ENCODE peak calls at places on chromosomes 5 and 9, in four cellular contexts. F is K562, I is HepG2, A is GM12878. M is an unnamed sample.

GRCh38 chr5:92017786-92018185 is 634.7 kb upstream of the ARRDC3 start:
- DNase-seq in I (no peak), A (no peak), F (no peak), M (no peak)

GRCh38 chr9:116501871-116502270 is 185.2 kb upstream of the TRIM32 start:
- DNase-seq in A (no peak), I (no peak), F (no peak), M (no peak)

GRCh38 chr5:57335092-57335491 is 147.5 kb downstream of the ACTBL2 start:
- DNase-seq in A (no peak), I (peak; percentile 28), F (no peak), M (no peak)

GRCh38 chr5:79031481-79031867 is 38.0 kb downstream of the DMGDH start:
- DNase-seq in F (no peak), I (peak; percentile 10), A (no peak), M (no peak)

GRCh38 chr5:75921011-75921410 is 162.2 kb upstream of the SV2C start:
- DNase-seq in A (no peak), F (no peak), I (no peak), M (no peak)

GRCh38 chr9:134370213-134370492 is 43.9 kb downstream of the RXRA start:
- DNase-seq in F (no peak), A (no peak), I (no peak), M (no peak)

GRCh38 chr9:14211564-14211963 is 102.4 kb downstream of the NFIB start:
- DNase-seq in F (no peak), I (no peak), A (no peak), M (no peak)

GRCh38 chr9:118635416-118635815 is 733.8 kb downstream of the BRINP1 start:
- DNase-seq in I (no peak), F (no peak), A (no peak), M (no peak)

GRCh38 chr9:87620727-87621322 is 105.1 kb upstream of the CTSL start:
- DNase-seq in F (no peak), I (no peak), A (no peak), M (no peak)

GRCh38 chr9:16729656-16730055 is 140.8 kb downstream of the BNC2 start:
- DNase-seq in I (no peak), F (no peak), A (no peak), M (no peak)

GRCh38 chr9:98074119-98074990 is 17.8 kb downstream of the NANS start:
- DNase-seq in F (peak; percentile 78), I (peak; percentile 36), A (no peak), M (peak; percentile 76)

GRCh38 chr5:119190470-119190869 is 119.6 kb downstream of the DMXL1 start:
- DNase-seq in I (no peak), A (no peak), F (no peak), M (no peak)

GRCh38 chr5:171449426-171449825 is 30.0 kb downstream of the FGF18 start:
- DNase-seq in F (no peak), I (no peak), A (no peak), M (no peak)

GRCh38 chr5:175878544-175879438 is 7.4 kb downstream of the CPLX2 start:
- DNase-seq in I (no peak), A (no peak), F (peak; percentile 77), M (no peak)

GRCh38 chr9:68540712-68541535 is at the start of gene TMEM252:
- DNase-seq in I (no peak), A (no peak), F (no peak), M (no peak)

GRCh38 chr5:150780180-150780692 is 1.7 kb downstream of the SMIM3 start:
- DNase-seq in A (peak; percentile 81), I (no peak), F (no peak), M (no peak)

GRCh38 chr9:125550216-125550614 is 156.8 kb downstream of the MAPKAP1 start:
- DNase-seq in F (no peak), A (no peak), I (peak; percentile 7), M (no peak)

GRCh38 chr9:136748656-136749551 is 579 bp upstream of the LCN6 start:
- DNase-seq in A (no peak), F (no peak), I (no peak), M (no peak)

GRCh38 chr5:107951322-107951721 is 280.6 kb upstream of the EFNA5 start:
- DNase-seq in A (no peak), I (no peak), F (no peak), M (no peak)

GRCh38 chr5:62980884-62981283 is 402.3 kb downstream of the LRRC70 start:
- DNase-seq in F (no peak), A (no peak), I (no peak), M (no peak)

GRCh38 chr9:70571247-70571646 is 156.8 kb upstream of the KLF9 start:
- DNase-seq in F (no peak), I (peak; percentile 3), A (no peak), M (no peak)

GRCh38 chr9:78235296-78235770 is 542 bp upstream of the CEP78 start:
- DNase-seq in I (no peak), F (no peak), A (no peak), M (no peak)

GRCh38 chr5:19853616-19854240 is 134.3 kb downstream of the CDH18 start:
- DNase-seq in F (no peak), A (no peak), I (no peak), M (no peak)

GRCh38 chr9:114677418-114677817 is 4.6 kb downstream of the TEX48 start:
- DNase-seq in I (peak; percentile 41), A (no peak), F (peak; percentile 78), M (no peak)

GRCh38 chr5:172806897-172807672 is 27.0 kb upstream of the ERGIC1 start:
- DNase-seq in I (peak; percentile 80), A (peak; percentile 81), F (peak; percentile 97), M (no peak)

GRCh38 chr5:176533894-176534611 is 3.1 kb downstream of the RNF44 start:
- DNase-seq in I (peak; percentile 71), A (no peak), F (no peak), M (no peak)

GRCh38 chr9:107367727-107368502 is 84.8 kb downstream of the RAD23B start:
- DNase-seq in A (no peak), F (no peak), I (peak; percentile 75), M (no peak)

GRCh38 chr9:20224756-20225155 is 397.5 kb downstream of the MLLT3 start:
- DNase-seq in F (no peak), A (no peak), I (no peak), M (no peak)

GRCh38 chr5:173634465-173634983 is 18.1 kb upstream of the BOD1 start:
- DNase-seq in F (no peak), I (no peak), A (no peak), M (no peak)

GRCh38 chr5:171649002-171649401 is 136.6 kb upstream of the SMIM23 start:
- DNase-seq in F (no peak), I (no peak), A (no peak), M (no peak)

GRCh38 chr5:40985501-40985900 is 76.2 kb downstream of the C7 start:
- DNase-seq in A (no peak), F (no peak), I (no peak), M (no peak)

GRCh38 chr5:10726179-10726912 is 34.7 kb downstream of the DAP start:
- DNase-seq in F (peak; percentile 78), A (no peak), I (no peak), M (no peak)

GRCh38 chr9:126170286-126170823 is 156.3 kb upstream of the MVB12B start:
- DNase-seq in A (no peak), F (no peak), I (no peak), M (peak; percentile 3)

GRCh38 chr9:13118294-13118693 is 161.2 kb downstream of the MPDZ start:
- DNase-seq in I (no peak), A (no peak), F (no peak), M (peak; percentile 6)

GRCh38 chr9:134709512-134710270 is 68.1 kb downstream of the COL5A1 start:
- DNase-seq in I (no peak), A (no peak), F (no peak), M (no peak)

GRCh38 chr5:1771149-1772065 is 28.2 kb downstream of the MRPL36 start:
- DNase-seq in F (no peak), A (no peak), I (no peak), M (no peak)

GRCh38 chr5:94793816-94794198 is 175.3 kb downstream of the SLF1 start:
- DNase-seq in I (no peak), A (no peak), F (no peak), M (no peak)

GRCh38 chr5:54524704-54525103 is 7.1 kb downstream of the SNX18 start:
- DNase-seq in A (no peak), I (no peak), F (no peak), M (no peak)

GRCh38 chr9:114606597-114607207 is 4.4 kb upstream of the TMEM268 start:
- DNase-seq in F (no peak), A (no peak), I (no peak), M (no peak)

GRCh38 chr9:86519216-86519615 is 165.0 kb upstream of the TUT7 start:
- DNase-seq in A (no peak), F (no peak), I (no peak), M (no peak)

GRCh38 chr9:82930116-82930515 is 132.8 kb downstream of the RASEF start:
- DNase-seq in F (no peak), I (no peak), A (no peak), M (no peak)

GRCh38 chr9:82939451-82939850 is 123.5 kb downstream of the RASEF start:
- DNase-seq in I (no peak), A (no peak), F (no peak), M (no peak)

GRCh38 chr9:82940386-82940785 is 122.6 kb downstream of the RASEF start:
- DNase-seq in A (no peak), I (no peak), F (no peak), M (no peak)

GRCh38 chr9:82938426-82938825 is 124.5 kb downstream of the RASEF start:
- DNase-seq in I (no peak), F (no peak), A (no peak), M (no peak)

DNA sequence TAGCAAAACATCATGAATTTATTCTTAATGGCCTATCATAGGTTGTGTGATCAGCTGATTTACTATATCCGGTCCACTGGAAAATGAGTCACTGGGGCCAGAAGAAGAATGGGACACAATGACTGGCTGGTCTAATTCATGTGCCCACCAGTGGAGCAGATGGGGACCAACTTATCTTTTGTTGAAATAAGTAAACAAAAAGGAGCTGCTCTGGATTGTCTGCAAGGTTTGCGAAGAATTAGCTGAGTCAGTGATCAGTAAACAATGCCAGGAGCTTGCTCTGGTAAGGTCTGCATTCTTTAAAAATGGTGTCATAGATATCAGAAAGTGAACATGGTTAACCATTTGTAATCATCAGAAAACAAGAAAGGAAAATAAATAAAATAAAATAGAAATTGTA is 128.0 kb downstream of the RASEF start:
- DNase-seq in A (no peak), F (no peak), I (peak; percentile 83), M (peak; percentile 9)
- TF ChIP-seq TARDBP in A (no peak), F (no peak), I (no peak), M (no peak)

GRCh38 chr9:4592886-4593285 is 69.2 kb upstream of the PLPP6 start:
- DNase-seq in A (no peak), F (no peak), I (no peak), M (no peak)

GRCh38 chr9:4594545-4594944 is 67.5 kb upstream of the PLPP6 start:
- DNase-seq in I (no peak), F (no peak), A (no peak), M (no peak)

GRCh38 chr9:4592325-4592724 is 69.8 kb upstream of the PLPP6 start:
- DNase-seq in I (no peak), A (no peak), F (no peak), M (no peak)

GRCh38 chr9:4594994-4595393 is 67.1 kb upstream of the PLPP6 start:
- DNase-seq in F (no peak), A (no peak), I (no peak), M (no peak)

GRCh38 chr9:4596165-4596922 is 65.8 kb upstream of the PLPP6 start:
- DNase-seq in A (peak; percentile 5), F (no peak), I (no peak), M (no peak)
- TF ChIP-seq FOXK2 in A (no peak), F (no peak), I (no peak), M (no peak)

GRCh38 chr9:128747233-128747632 is 23.3 kb upstream of the ZDHHC12 start:
- DNase-seq in A (no peak), F (no peak), I (no peak), M (no peak)
- TF ChIP-seq TARDBP in A (no peak), F (no peak), I (no peak), M (no peak)

GRCh38 chr9:1005043-1005667 is 28.7 kb downstream of the DMRT3 start:
- DNase-seq in I (peak; percentile 47), A (peak; percentile 53), F (peak; percentile 36), M (no peak)
- TF ChIP-seq FOXK2 in I (no peak), A (no peak), F (no peak), M (no peak)

M was measured in HEK293T.